ENCODE peak calls at places on chromosomes 1 and 21, in seven cellular contexts. One of them, this sample, is unnamed.

GRCh38 chr1:13570924-13571323 is 12.7 kb upstream of the PDPN start:
- DNase-seq in A549: no peak
- DNase-seq in endothelial cell: no peak
- DNase-seq in AG10803: no peak
- DNase-seq in dorsolateral prefrontal cortex: no peak
- DNase-seq in Caco-2: no peak
- DNase-seq in PC-9: no peak
- DNase-seq in this sample: no peak

GRCh38 chr1:113190930-113191329 is 117.9 kb downstream of the LRIG2 start:
- DNase-seq in A549: no peak
- DNase-seq in endothelial cell: no peak
- DNase-seq in AG10803: no peak
- DNase-seq in dorsolateral prefrontal cortex: no peak
- DNase-seq in Caco-2: no peak
- DNase-seq in PC-9: no peak
- DNase-seq in this sample: no peak

GRCh38 chr21:29860346-29860745 is 79.5 kb downstream of the GRIK1 start:
- DNase-seq in A549: no peak
- DNase-seq in endothelial cell: no peak
- DNase-seq in AG10803: no peak
- DNase-seq in dorsolateral prefrontal cortex: no peak
- DNase-seq in Caco-2: no peak
- DNase-seq in PC-9: no peak
- DNase-seq in this sample: no peak

GRCh38 chr1:223634423-223634822 is 31.1 kb downstream of the CAPN8 start:
- DNase-seq in A549: no peak
- DNase-seq in endothelial cell: no peak
- DNase-seq in AG10803: no peak
- DNase-seq in dorsolateral prefrontal cortex: no peak
- DNase-seq in Caco-2: no peak
- DNase-seq in PC-9: no peak
- DNase-seq in this sample: no peak

GRCh38 chr21:16579538-16579937 is 849.8 kb downstream of the USP25 start:
- DNase-seq in A549: no peak
- DNase-seq in endothelial cell: no peak
- DNase-seq in AG10803: peak
- DNase-seq in dorsolateral prefrontal cortex: no peak
- DNase-seq in Caco-2: no peak
- DNase-seq in PC-9: no peak
- DNase-seq in this sample: no peak

GRCh38 chr1:108893141-108893530 is 16.4 kb downstream of the GPSM2 start:
- DNase-seq in A549: no peak
- DNase-seq in endothelial cell: no peak
- DNase-seq in AG10803: no peak
- DNase-seq in dorsolateral prefrontal cortex: no peak
- DNase-seq in Caco-2: no peak
- DNase-seq in PC-9: no peak
- DNase-seq in this sample: no peak

GRCh38 chr1:153805042-153805745 is 30.0 kb downstream of the SLC27A3 start:
- DNase-seq in A549: peak
- DNase-seq in endothelial cell: no peak
- DNase-seq in AG10803: peak
- DNase-seq in dorsolateral prefrontal cortex: no peak
- DNase-seq in Caco-2: no peak
- DNase-seq in PC-9: peak
- DNase-seq in this sample: no peak

GRCh38 chr1:59333626-59334277 is 36.9 kb downstream of the FGGY start:
- DNase-seq in A549: no peak
- DNase-seq in endothelial cell: no peak
- DNase-seq in AG10803: peak
- DNase-seq in dorsolateral prefrontal cortex: no peak
- DNase-seq in Caco-2: no peak
- DNase-seq in PC-9: no peak
- DNase-seq in this sample: no peak

GRCh38 chr1:171441278-171441677 is 44.1 kb upstream of the PRRC2C start:
- DNase-seq in A549: peak
- DNase-seq in endothelial cell: no peak
- DNase-seq in AG10803: peak
- DNase-seq in dorsolateral prefrontal cortex: no peak
- DNase-seq in Caco-2: no peak
- DNase-seq in PC-9: no peak
- DNase-seq in this sample: no peak

GRCh38 chr1:32702599-32703478 is at the start of gene SYNC:
- DNase-seq in A549: peak
- DNase-seq in endothelial cell: peak
- DNase-seq in AG10803: peak
- DNase-seq in dorsolateral prefrontal cortex: peak
- DNase-seq in Caco-2: no peak
- DNase-seq in PC-9: peak
- DNase-seq in this sample: no peak

GRCh38 chr1:22673486-22674409 is 20.7 kb downstream of the C1QB start:
- DNase-seq in A549: peak
- DNase-seq in endothelial cell: peak
- DNase-seq in AG10803: peak
- DNase-seq in dorsolateral prefrontal cortex: peak
- DNase-seq in Caco-2: no peak
- DNase-seq in PC-9: peak
- DNase-seq in this sample: peak

GRCh38 chr1:5680600-5680999 is 311.6 kb downstream of the NPHP4 start:
- DNase-seq in A549: no peak
- DNase-seq in endothelial cell: no peak
- DNase-seq in AG10803: no peak
- DNase-seq in dorsolateral prefrontal cortex: no peak
- DNase-seq in Caco-2: no peak
- DNase-seq in PC-9: no peak
- DNase-seq in this sample: no peak

GRCh38 chr1:87120779-87121178 is 206.3 kb downstream of the HS2ST1 start:
- DNase-seq in A549: no peak
- DNase-seq in endothelial cell: no peak
- DNase-seq in AG10803: no peak
- DNase-seq in dorsolateral prefrontal cortex: no peak
- DNase-seq in Caco-2: no peak
- DNase-seq in PC-9: no peak
- DNase-seq in this sample: no peak

GRCh38 chr1:58784758-58785423 is 1.0 kb upstream of the JUN start:
- DNase-seq in A549: peak
- DNase-seq in endothelial cell: peak
- DNase-seq in AG10803: peak
- DNase-seq in dorsolateral prefrontal cortex: peak
- DNase-seq in Caco-2: peak
- DNase-seq in PC-9: peak
- DNase-seq in this sample: peak

GRCh38 chr1:98221926-98222325 is 301.1 kb upstream of the DPYD start:
- DNase-seq in A549: peak
- DNase-seq in endothelial cell: no peak
- DNase-seq in AG10803: no peak
- DNase-seq in dorsolateral prefrontal cortex: no peak
- DNase-seq in Caco-2: no peak
- DNase-seq in PC-9: no peak
- DNase-seq in this sample: no peak

GRCh38 chr1:20725189-20726106 is 7.1 kb downstream of the SH2D5 start:
- DNase-seq in A549: no peak
- DNase-seq in endothelial cell: no peak
- DNase-seq in AG10803: peak
- DNase-seq in dorsolateral prefrontal cortex: peak
- DNase-seq in Caco-2: no peak
- DNase-seq in PC-9: no peak
- DNase-seq in this sample: no peak

GRCh38 chr1:211711313-211711712 is 35.9 kb upstream of the NEK2 start:
- DNase-seq in A549: no peak
- DNase-seq in endothelial cell: no peak
- DNase-seq in AG10803: no peak
- DNase-seq in dorsolateral prefrontal cortex: no peak
- DNase-seq in Caco-2: no peak
- DNase-seq in PC-9: no peak
- DNase-seq in this sample: no peak

GRCh38 chr1:243944429-243945160 is 94.6 kb upstream of the AKT3 start:
- DNase-seq in A549: peak
- DNase-seq in endothelial cell: peak
- DNase-seq in AG10803: no peak
- DNase-seq in dorsolateral prefrontal cortex: no peak
- DNase-seq in Caco-2: peak
- DNase-seq in PC-9: no peak
- DNase-seq in this sample: peak

GRCh38 chr1:5594056-5594956 is 397.9 kb downstream of the NPHP4 start:
- DNase-seq in A549: no peak
- DNase-seq in endothelial cell: no peak
- DNase-seq in AG10803: no peak
- DNase-seq in dorsolateral prefrontal cortex: no peak
- DNase-seq in Caco-2: no peak
- DNase-seq in PC-9: no peak
- DNase-seq in this sample: no peak

GRCh38 chr1:3612123-3612522 is 815 bp upstream of the MEGF6 start:
- DNase-seq in A549: no peak
- DNase-seq in endothelial cell: no peak
- DNase-seq in AG10803: no peak
- DNase-seq in dorsolateral prefrontal cortex: no peak
- DNase-seq in Caco-2: no peak
- DNase-seq in PC-9: no peak
- DNase-seq in this sample: no peak

GRCh38 chr1:221180694-221181368 is 301.6 kb downstream of the HLX start:
- DNase-seq in A549: no peak
- DNase-seq in endothelial cell: no peak
- DNase-seq in AG10803: no peak
- DNase-seq in dorsolateral prefrontal cortex: no peak
- DNase-seq in Caco-2: no peak
- DNase-seq in PC-9: no peak
- DNase-seq in this sample: no peak

GRCh38 chr1:7902478-7903084 is 38.1 kb downstream of the TNFRSF9 start:
- DNase-seq in A549: peak
- DNase-seq in endothelial cell: peak
- DNase-seq in AG10803: peak
- DNase-seq in dorsolateral prefrontal cortex: peak
- DNase-seq in Caco-2: peak
- DNase-seq in PC-9: peak
- DNase-seq in this sample: peak

DNA sequence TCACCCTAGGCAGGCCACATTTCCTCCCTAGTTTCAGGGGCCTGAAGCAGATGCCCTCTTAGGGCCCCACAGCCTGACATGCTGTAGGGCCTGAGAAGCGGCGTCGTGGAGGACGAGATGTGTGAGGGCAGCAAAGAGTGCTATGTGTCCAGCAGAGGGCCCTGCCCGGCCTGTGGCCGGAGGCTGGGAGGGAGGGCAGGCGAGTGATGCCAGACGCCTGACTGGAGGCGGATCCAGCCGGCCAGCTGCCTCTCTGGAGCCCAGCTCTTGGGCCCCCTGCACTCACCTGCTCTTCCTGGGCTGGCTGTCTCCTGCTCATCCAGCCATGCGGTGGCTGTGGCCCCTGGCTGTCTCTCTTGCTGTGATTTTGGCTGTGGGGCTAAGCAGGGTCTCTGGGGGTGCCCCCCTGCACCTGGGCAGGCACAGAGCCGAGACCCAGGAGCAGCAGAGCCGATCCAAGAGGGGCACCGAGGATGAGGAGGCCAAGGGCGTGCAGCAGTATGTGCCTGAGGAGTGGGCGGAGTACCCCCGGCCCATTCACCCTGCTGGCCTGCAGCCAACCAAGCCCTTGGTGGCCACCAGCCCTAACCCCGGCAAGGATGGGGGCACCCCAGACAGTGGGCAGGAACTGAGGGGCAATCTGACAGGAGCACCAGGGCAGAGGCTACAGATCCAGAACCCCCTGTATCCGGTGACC is at the start of gene GPR37L1:
- DNase-seq in A549: peak
- DNase-seq in endothelial cell: peak
- DNase-seq in AG10803: no peak
- DNase-seq in dorsolateral prefrontal cortex: peak
- DNase-seq in Caco-2: peak
- DNase-seq in PC-9: peak
- DNase-seq in this sample: no peak
- TF ChIP-seq CTCF in A549: peak
- TF ChIP-seq CTCF in endothelial cell: peak
- TF ChIP-seq CTCF in AG10803: peak
- TF ChIP-seq CTCF in dorsolateral prefrontal cortex: peak
- TF ChIP-seq CTCF in Caco-2: peak
- TF ChIP-seq CTCF in PC-9: peak
- TF ChIP-seq CTCF in this sample: no peak

GRCh38 chr1:213864007-213864406 is 123.8 kb upstream of the PROX1 start:
- DNase-seq in A549: no peak
- DNase-seq in endothelial cell: no peak
- DNase-seq in AG10803: no peak
- DNase-seq in dorsolateral prefrontal cortex: no peak
- DNase-seq in Caco-2: no peak
- DNase-seq in PC-9: no peak
- DNase-seq in this sample: no peak

GRCh38 chr1:213858581-213858980 is 129.2 kb upstream of the PROX1 start:
- DNase-seq in A549: no peak
- DNase-seq in endothelial cell: no peak
- DNase-seq in AG10803: no peak
- DNase-seq in dorsolateral prefrontal cortex: no peak
- DNase-seq in Caco-2: no peak
- DNase-seq in PC-9: no peak
- DNase-seq in this sample: no peak
- TF ChIP-seq CTCF in A549: no peak
- TF ChIP-seq CTCF in endothelial cell: no peak
- TF ChIP-seq CTCF in AG10803: no peak
- TF ChIP-seq CTCF in dorsolateral prefrontal cortex: no peak
- TF ChIP-seq CTCF in Caco-2: no peak
- TF ChIP-seq CTCF in PC-9: no peak
- TF ChIP-seq CTCF in this sample: no peak

GRCh38 chr1:207321045-207321789 is at the start of gene CD55:
- DNase-seq in A549: peak
- DNase-seq in endothelial cell: peak
- DNase-seq in AG10803: peak
- DNase-seq in dorsolateral prefrontal cortex: peak
- DNase-seq in Caco-2: peak
- DNase-seq in PC-9: peak
- DNase-seq in this sample: peak
- TF ChIP-seq CTCF in A549: peak
- TF ChIP-seq CTCF in endothelial cell: no peak
- TF ChIP-seq CTCF in AG10803: peak
- TF ChIP-seq CTCF in dorsolateral prefrontal cortex: no peak
- TF ChIP-seq CTCF in Caco-2: peak
- TF ChIP-seq CTCF in PC-9: no peak
- TF ChIP-seq CTCF in this sample: peak

GRCh38 chr1:41784516-41785279 is 134.0 kb downstream of the HIVEP3 start:
- DNase-seq in A549: no peak
- DNase-seq in endothelial cell: no peak
- DNase-seq in AG10803: peak
- DNase-seq in dorsolateral prefrontal cortex: no peak
- DNase-seq in Caco-2: no peak
- DNase-seq in PC-9: no peak
- DNase-seq in this sample: no peak
- TF ChIP-seq CTCF in A549: no peak
- TF ChIP-seq CTCF in endothelial cell: no peak
- TF ChIP-seq CTCF in AG10803: peak
- TF ChIP-seq CTCF in dorsolateral prefrontal cortex: no peak
- TF ChIP-seq CTCF in Caco-2: no peak
- TF ChIP-seq CTCF in PC-9: no peak
- TF ChIP-seq CTCF in this sample: no peak

This sample was measured in mesothelial cell of epicardium.